ENCODE peak calls at places on chromosomes 3 and 15, in nine cellular contexts. S, H, Y, T, F, N, V, K and D are unnamed samples.

GRCh38 chr3:52455283-52456168 is at the start of gene NISCH:
- DNase-seq in S (peak; percentile 92), H (peak; percentile 93), Y (peak; percentile 83), T (peak; percentile 92), F (peak; percentile 22), N (peak; percentile 94), V (no peak), K (peak; percentile 82), D (peak; percentile 47)

GRCh38 chr3:4425707-4426106 is 41.4 kb downstream of the SUMF1 start:
- DNase-seq in S (no peak), H (no peak), Y (no peak), T (peak; percentile 16), F (peak; percentile 10), N (no peak), V (no peak), K (no peak), D (peak; percentile 49)

GRCh38 chr3:128969993-128970740 is 23.7 kb downstream of the CFAP92 start:
- DNase-seq in S (peak; percentile 52), H (peak; percentile 72), Y (no peak), T (peak; percentile 70), F (no peak), N (peak; percentile 83), V (no peak), K (peak; percentile 10), D (no peak)

GRCh38 chr3:39917060-39917773 is 107.8 kb downstream of the MYRIP start:
- DNase-seq in S (no peak), H (no peak), Y (no peak), T (peak; percentile 80), F (no peak), N (no peak), V (no peak), K (no peak), D (no peak)

GRCh38 chr3:18758047-18758704 is 333.0 kb upstream of the SATB1 start:
- DNase-seq in S (peak; percentile 29), H (peak; percentile 87), Y (no peak), T (peak; percentile 33), F (no peak), N (peak; percentile 59), V (peak; percentile 95), K (no peak), D (no peak)

GRCh38 chr3:196643201-196643749 is 3.8 kb downstream of the NRROS start:
- DNase-seq in S (no peak), H (peak; percentile 33), Y (no peak), T (no peak), F (no peak), N (no peak), V (no peak), K (peak; percentile 45), D (no peak)

GRCh38 chr3:112470791-112471190 is 28.5 kb downstream of the BTLA start:
- DNase-seq in S (no peak), H (peak; percentile 68), Y (no peak), T (peak; percentile 54), F (peak; percentile 88), N (no peak), V (no peak), K (no peak), D (peak; percentile 63)

GRCh38 chr3:125353128-125353527 is 22.0 kb downstream of the ZNF148 start:
- DNase-seq in S (no peak), H (no peak), Y (no peak), T (no peak), F (no peak), N (no peak), V (no peak), K (no peak), D (no peak)

GRCh38 chr3:65963787-65964707 is 74.7 kb downstream of the MAGI1 start:
- DNase-seq in S (no peak), H (peak; percentile 42), Y (no peak), T (peak; percentile 96), F (peak; percentile 96), N (no peak), V (peak; percentile 84), K (no peak), D (peak; percentile 81)

GRCh38 chr3:188092648-188093047 is 61.3 kb upstream of the LPP start:
- DNase-seq in S (no peak), H (no peak), Y (no peak), T (peak; percentile 52), F (no peak), N (no peak), V (no peak), K (no peak), D (no peak)

GRCh38 chr15:81156324-81156723 is 22.3 kb downstream of the CFAP161 start:
- DNase-seq in S (no peak), H (no peak), Y (no peak), T (no peak), F (no peak), N (no peak), V (no peak), K (no peak), D (no peak)

GRCh38 chr15:40083756-40084101 is 24.9 kb downstream of the BMF start:
- DNase-seq in S (no peak), H (no peak), Y (no peak), T (no peak), F (no peak), N (no peak), V (no peak), K (no peak), D (no peak)

GRCh38 chr3:185744997-185745843 is 79.6 kb downstream of the IGF2BP2 start:
- DNase-seq in S (no peak), H (peak; percentile 82), Y (no peak), T (peak; percentile 98), F (peak; percentile 90), N (peak; percentile 47), V (peak; percentile 85), K (no peak), D (peak; percentile 97)

GRCh38 chr15:78207641-78208340 is 26.6 kb downstream of the ACSBG1 start:
- DNase-seq in S (no peak), H (no peak), Y (peak; percentile 40), T (no peak), F (no peak), N (no peak), V (no peak), K (no peak), D (no peak)

GRCh38 chr15:100131321-100132224 is 210.2 kb downstream of the ADAMTS17 start:
- DNase-seq in S (no peak), H (peak; percentile 42), Y (no peak), T (no peak), F (peak; percentile 63), N (peak; percentile 80), V (no peak), K (peak; percentile 37), D (peak; percentile 58)

GRCh38 chr3:119322021-119322522 is 27.9 kb downstream of the ARHGAP31 start:
- DNase-seq in S (no peak), H (peak; percentile 36), Y (no peak), T (peak; percentile 81), F (peak; percentile 63), N (no peak), V (no peak), K (no peak), D (no peak)

GRCh38 chr3:11001020-11001657 is 8.6 kb downstream of the SLC6A1 start:
- DNase-seq in S (no peak), H (peak; percentile 25), Y (no peak), T (peak; percentile 13), F (no peak), N (no peak), V (no peak), K (peak; percentile 74), D (no peak)

GRCh38 chr15:42065478-42065877 is 28.9 kb downstream of the PLA2G4D start:
- DNase-seq in S (no peak), H (no peak), Y (no peak), T (no peak), F (no peak), N (no peak), V (no peak), K (no peak), D (no peak)

GRCh38 chr3:7607083-7607482 is 746.2 kb downstream of the GRM7 start:
- DNase-seq in S (no peak), H (no peak), Y (no peak), T (no peak), F (no peak), N (no peak), V (no peak), K (no peak), D (no peak)

GRCh38 chr3:149909923-149910322 is 60.8 kb downstream of the PFN2 start:
- DNase-seq in S (no peak), H (no peak), Y (no peak), T (no peak), F (no peak), N (no peak), V (no peak), K (no peak), D (no peak)

GRCh38 chr3:57973715-57974477 is 34.3 kb upstream of the FLNB start:
- DNase-seq in S (no peak), H (peak; percentile 81), Y (no peak), T (no peak), F (no peak), N (no peak), V (no peak), K (no peak), D (no peak)
- H3K27ac ChIP-seq in S (no peak overlapping the region), H (peak overlapping the region; percentile 64), Y (no peak overlapping the region), T (peak overlapping the region; percentile 62), F (peak overlapping the region; percentile 79), N (no peak overlapping the region), V (peak overlapping the region; percentile 100), K (no peak overlapping the region), D (peak overlapping the region; percentile 65)

GRCh38 chr15:99015677-99016568 is 8.3 kb upstream of the PGPEP1L start:
- DNase-seq in S (no peak), H (peak; percentile 70), Y (no peak), T (peak; percentile 5), F (no peak), N (peak; percentile 79), V (no peak), K (no peak), D (no peak)
- H3K27ac ChIP-seq in S (no peak overlapping the region), H (no peak overlapping the region), Y (peak overlapping the region; percentile 72), T (peak overlapping the region; percentile 60), F (no peak overlapping the region), N (no peak overlapping the region), V (no peak overlapping the region), K (no peak overlapping the region), D (no peak overlapping the region)

DNA sequence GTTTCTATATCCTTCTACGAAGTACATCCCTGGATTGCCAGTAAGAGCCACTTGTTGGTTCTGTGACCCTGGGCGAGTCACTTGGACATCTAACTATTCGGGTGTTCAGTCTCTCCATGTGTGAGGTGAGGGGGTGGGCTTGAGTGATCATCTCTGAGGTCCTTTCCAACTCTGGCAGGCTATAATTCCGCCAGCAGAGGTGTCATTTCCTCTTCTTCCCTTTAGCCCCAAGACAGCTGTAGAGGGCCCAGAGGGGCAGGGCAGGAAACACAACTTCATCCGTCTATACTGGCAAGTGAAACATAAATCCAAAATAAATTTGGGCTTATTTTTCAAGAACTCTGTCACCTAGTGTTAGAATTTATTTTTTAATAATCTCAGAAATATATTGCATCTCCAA is 38.1 kb downstream of the C2CD4A start:
- DNase-seq in S (no peak), H (no peak), Y (no peak), T (no peak), F (no peak), N (no peak), V (no peak), K (no peak), D (no peak)
- H3K27ac ChIP-seq in S (no peak overlapping the region), H (no peak overlapping the region), Y (no peak overlapping the region), T (no peak overlapping the region), F (no peak overlapping the region), N (no peak overlapping the region), V (no peak overlapping the region), K (no peak overlapping the region), D (no peak overlapping the region)

DNA sequence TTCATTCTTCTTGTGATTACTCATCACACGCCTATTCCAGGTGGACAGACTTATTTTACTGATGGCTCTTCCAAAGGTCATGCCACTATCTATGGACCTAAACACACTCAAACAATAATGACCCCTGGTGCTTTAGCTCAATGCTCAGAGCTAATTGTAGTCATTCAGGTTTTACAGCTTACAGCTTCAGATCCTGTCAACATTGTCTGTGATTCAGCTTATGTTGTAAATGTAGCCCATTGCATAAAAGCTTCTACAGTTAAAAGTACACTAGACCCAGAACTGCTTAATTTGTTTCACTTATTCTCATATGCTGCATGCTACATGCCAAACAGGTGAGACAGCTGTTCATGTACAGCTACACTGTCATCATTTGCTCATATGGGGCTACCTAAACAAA is 49.2 kb downstream of the LSM3 start:
- DNase-seq in S (no peak), H (peak; percentile 92), Y (no peak), T (peak; percentile 32), F (no peak), N (no peak), V (peak; percentile 56), K (no peak), D (no peak)
- H3K27ac ChIP-seq in S (no peak overlapping the region), H (peak overlapping the region; percentile 96), Y (no peak overlapping the region), T (no peak overlapping the region), F (no peak overlapping the region), N (no peak overlapping the region), V (peak overlapping the region; percentile 30), K (no peak overlapping the region), D (no peak overlapping the region)